ENCODE peak calls at places on chromosomes 2 and 18, in five cellular contexts. D is IMR-90, M is neural progenitor cell, I is dorsolateral prefrontal cortex, V is cardiac muscle cell. J is an unnamed sample.

GRCh38 chr2:242085941-242086621 is 216.6 kb downstream of the RTP5 start:
- DNase-seq in D (peak; percentile 1), M (no peak), I (no peak), V (no peak), J (peak; percentile 48)

GRCh38 chr2:118249531-118249930 is 161.3 kb downstream of the INSIG2 start:
- DNase-seq in D (peak; percentile 8), M (no peak), I (no peak), V (no peak), J (no peak)

GRCh38 chr2:108936868-108937265 is 52.2 kb downstream of the EDAR start:
- DNase-seq in D (no peak), M (no peak), I (no peak), V (no peak), J (no peak)

GRCh38 chr2:240579771-240580614 is 6.5 kb upstream of the CAPN10 start:
- DNase-seq in D (peak; percentile 89), M (peak; percentile 52), I (no peak), V (no peak), J (peak; percentile 78)

GRCh38 chr2:197198890-197199289 is 111.7 kb downstream of the ANKRD44 start:
- DNase-seq in D (no peak), M (no peak), I (peak; percentile 22), V (no peak), J (peak; percentile 53)

GRCh38 chr2:25494626-25495025 is 152.9 kb upstream of the DNMT3A start:
- DNase-seq in D (peak; percentile 66), M (peak; percentile 50), I (no peak), V (no peak), J (no peak)

GRCh38 chr2:229269986-229270385 is 1.1 kb downstream of the PID1 start:
- DNase-seq in D (no peak), M (no peak), I (no peak), V (no peak), J (no peak)

GRCh38 chr2:79065176-79065575 is 22.6 kb downstream of the REG1B start:
- DNase-seq in D (no peak), M (no peak), I (no peak), V (no peak), J (no peak)

GRCh38 chr2:196592912-196593881 is 46.3 kb upstream of the CCDC150 start:
- DNase-seq in D (peak; percentile 57), M (peak; percentile 88), I (peak; percentile 61), V (peak; percentile 86), J (no peak)

GRCh38 chr2:174699993-174700766 is 64.1 kb downstream of the CHRNA1 start:
- DNase-seq in D (peak; percentile 65), M (peak; percentile 49), I (no peak), V (peak; percentile 57), J (no peak)

GRCh38 chr2:214896287-214896686 is 86.8 kb upstream of the BARD1 start:
- DNase-seq in D (no peak), M (no peak), I (no peak), V (no peak), J (no peak)

GRCh38 chr2:160583823-160584537 is 90.4 kb upstream of the RBMS1 start:
- DNase-seq in D (no peak), M (no peak), I (no peak), V (no peak), J (no peak)

GRCh38 chr2:124264496-124265160 is 239.5 kb downstream of the CNTNAP5 start:
- DNase-seq in D (no peak), M (no peak), I (no peak), V (no peak), J (no peak)

GRCh38 chr2:28319118-28320008 is 73.3 kb upstream of the FOSL2 start:
- DNase-seq in D (no peak), M (peak; percentile 48), I (no peak), V (no peak), J (no peak)

GRCh38 chr2:210686401-210686800 is 130.0 kb downstream of the CPS1 start:
- DNase-seq in D (no peak), M (no peak), I (no peak), V (no peak), J (no peak)

GRCh38 chr2:760001-760400 is 82.8 kb upstream of the TMEM18 start:
- DNase-seq in D (no peak), M (no peak), I (no peak), V (no peak), J (no peak)

GRCh38 chr2:26011990-26012856 is 21.7 kb upstream of the RAB10 start:
- DNase-seq in D (peak; percentile 81), M (peak; percentile 91), I (no peak), V (peak; percentile 83), J (no peak)

GRCh38 chr2:105919191-105919811 is 174.6 kb downstream of the NCK2 start:
- DNase-seq in D (no peak), M (no peak), I (no peak), V (no peak), J (no peak)

GRCh38 chr2:42498482-42498881 is 4.7 kb upstream of the KCNG3 start:
- DNase-seq in D (no peak), M (no peak), I (no peak), V (no peak), J (peak; percentile 8)

GRCh38 chr2:127096280-127096679 is 10.7 kb downstream of the BIN1 start:
- DNase-seq in D (no peak), M (no peak), I (no peak), V (no peak), J (no peak)

GRCh38 chr2:233794128-233794658 is 16.1 kb downstream of the MROH2A start:
- DNase-seq in D (no peak), M (no peak), I (no peak), V (no peak), J (no peak)

GRCh38 chr2:62369549-62370164 is 136.3 kb downstream of the TMEM17 start:
- DNase-seq in D (no peak), M (no peak), I (no peak), V (no peak), J (no peak)

GRCh38 chr18:13688191-13689136 is 37.9 kb downstream of the FAM210A start:
- DNase-seq in D (no peak), M (no peak), I (no peak), V (no peak), J (no peak)

GRCh38 chr2:16589465-16589864 is 76.2 kb downstream of the CYRIA start:
- DNase-seq in D (no peak), M (no peak), I (no peak), V (no peak), J (no peak)

GRCh38 chr2:20542761-20543578 is 96.1 kb downstream of the RHOB start:
- DNase-seq in D (no peak), M (no peak), I (no peak), V (no peak), J (peak; percentile 28)

GRCh38 chr18:51953521-51953920 is 386.5 kb upstream of the DCC start:
- DNase-seq in D (no peak), M (no peak), I (no peak), V (no peak), J (no peak)

GRCh38 chr18:60292186-60292585 is 80.4 kb downstream of the MC4R start:
- DNase-seq in D (no peak), M (no peak), I (no peak), V (no peak), J (no peak)

GRCh38 chr2:133262888-133263287 is 305.4 kb downstream of the NCKAP5 start:
- DNase-seq in D (no peak), M (peak; percentile 11), I (no peak), V (no peak), J (no peak)

GRCh38 chr2:127563458-127564428 is 28.3 kb downstream of the MYO7B start:
- DNase-seq in D (no peak), M (no peak), I (no peak), V (no peak), J (peak; percentile 50)

GRCh38 chr2:185700883-185701282 is 37.7 kb upstream of the FSIP2 start:
- DNase-seq in D (no peak), M (peak; percentile 21), I (no peak), V (peak; percentile 44), J (no peak)

GRCh38 chr2:156473445-156473844 is 37.3 kb downstream of the GPD2 start:
- DNase-seq in D (no peak), M (no peak), I (no peak), V (no peak), J (no peak)

GRCh38 chr2:38377501-38378258 is 607 bp upstream of the ATL2 start:
- DNase-seq in D (peak; percentile 75), M (no peak), I (no peak), V (peak; percentile 58), J (no peak)

GRCh38 chr18:35328868-35329267 is 15.4 kb downstream of the ZNF24 start:
- DNase-seq in D (no peak), M (no peak), I (no peak), V (no peak), J (no peak)

DNA sequence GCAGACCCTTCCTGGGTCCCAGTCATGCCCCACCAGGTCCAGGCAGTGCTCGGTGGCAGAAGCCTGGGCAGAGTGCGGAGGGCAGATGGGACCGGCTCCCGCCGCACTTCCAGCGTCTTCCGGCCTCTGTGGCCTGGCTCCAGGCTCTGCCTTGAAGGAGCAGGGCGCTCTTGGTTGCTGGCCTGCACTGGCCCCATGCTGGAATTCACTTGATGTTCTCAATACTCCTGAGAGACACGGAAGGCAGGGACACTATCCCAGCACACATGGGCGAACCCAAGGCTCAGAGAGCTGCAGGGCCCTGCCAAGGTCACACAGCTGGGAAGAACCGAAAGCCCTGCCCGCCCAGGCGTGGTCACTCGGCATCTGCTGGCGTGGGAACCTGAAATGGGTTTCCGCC is 87.6 kb upstream of the ODC1 start:
- DNase-seq in D (no peak), M (no peak), I (no peak), V (no peak), J (no peak)
- TF ChIP-seq CTCF in D (no peak), M (no peak), I (no peak), V (no peak), J (no peak)

GRCh38 chr2:217713395-217714267 is 289.2 kb downstream of the TNS1 start:
- DNase-seq in D (peak; percentile 72), M (peak; percentile 89), I (peak; percentile 78), V (peak; percentile 75), J (peak; percentile 88)

GRCh38 chr2:217712431-217712830 is 290.4 kb downstream of the TNS1 start:
- DNase-seq in D (no peak), M (no peak), I (no peak), V (no peak), J (no peak)

GRCh38 chr2:217711236-217711635 is 291.6 kb downstream of the TNS1 start:
- DNase-seq in D (peak; percentile 92), M (no peak), I (no peak), V (no peak), J (no peak)

GRCh38 chr2:217715484-217715883 is 287.3 kb downstream of the TNS1 start:
- DNase-seq in D (no peak), M (no peak), I (no peak), V (no peak), J (no peak)

DNA sequence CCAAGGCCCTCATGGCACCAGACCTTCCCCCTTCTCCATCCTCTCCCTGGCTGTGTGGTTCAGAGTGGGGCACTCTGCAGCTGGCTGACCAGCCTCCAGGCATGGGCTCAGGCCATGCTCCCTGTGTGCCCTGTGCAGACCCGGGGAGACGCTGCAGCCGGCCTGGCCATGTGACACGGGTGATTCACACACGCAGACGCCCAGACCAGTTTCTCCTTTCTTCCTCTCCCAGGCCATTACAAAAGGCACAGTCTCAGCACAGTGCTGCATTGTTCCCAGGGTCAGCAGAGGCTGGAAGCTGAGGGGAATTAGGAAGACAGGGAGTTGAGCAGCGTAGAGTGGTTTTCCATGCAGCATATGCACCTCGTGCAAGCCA is 288.5 kb downstream of the TNS1 start:
- DNase-seq in D (peak; percentile 56), M (peak; percentile 81), I (peak; percentile 89), V (no peak), J (peak; percentile 50)
- H3K27ac ChIP-seq in D (peak overlapping the region; percentile 81), M (no peak overlapping the region), I (peak overlapping the region; percentile 86), V (no peak overlapping the region), J (peak overlapping the region; percentile 13)

GRCh38 chr2:236159778-236160170 is 8.4 kb downstream of the GBX2 start:
- DNase-seq in D (no peak), M (no peak), I (no peak), V (no peak), J (no peak)
- H3K27me3 ChIP-seq in D (peaks cover 91% of the 10 kb centered on the region), M (peaks cover 100% of the 10 kb centered on the region), I (peaks cover 69% of the 10 kb centered on the region), V (peaks cover 100% of the 10 kb centered on the region), J (no peaks in the 10 kb centered on the region)

GRCh38 chr2:170930132-170931109 is 1.4 kb downstream of the GORASP2 start:
- DNase-seq in D (peak; percentile 17), M (peak; percentile 44), I (no peak), V (peak; percentile 46), J (peak; percentile 44)
- TF ChIP-seq CTCF in D (no peak), M (no peak), I (no peak), V (no peak), J (no peak)